ENCODE peak calls at places on chromosomes 3 and 15, in seven cellular contexts. One of them, this sample, is unnamed.

GRCh38 chr3:124639406-124640237 is 90.6 kb upstream of the UMPS start:
- DNase-seq in neural crest cell: no peak
- DNase-seq in iris pigment epithelial cell: no peak
- DNase-seq in nucleus accumbens: no peak
- DNase-seq in C1 segment of cervical spinal cord: no peak
- DNase-seq in fibroblast of pulmonary artery: no peak
- DNase-seq in BE2C: no peak
- DNase-seq in this sample: no peak

GRCh38 chr3:25557641-25558040 is 107.1 kb downstream of the TOP2B start:
- DNase-seq in neural crest cell: no peak
- DNase-seq in iris pigment epithelial cell: no peak
- DNase-seq in nucleus accumbens: no peak
- DNase-seq in C1 segment of cervical spinal cord: no peak
- DNase-seq in fibroblast of pulmonary artery: no peak
- DNase-seq in BE2C: no peak
- DNase-seq in this sample: no peak

GRCh38 chr3:159852821-159853505 is 135.7 kb upstream of the IL12A start:
- DNase-seq in neural crest cell: no peak
- DNase-seq in iris pigment epithelial cell: peak
- DNase-seq in nucleus accumbens: peak
- DNase-seq in C1 segment of cervical spinal cord: peak
- DNase-seq in fibroblast of pulmonary artery: peak
- DNase-seq in BE2C: peak
- DNase-seq in this sample: no peak

GRCh38 chr3:186640473-186640818 is 247 bp downstream of the FETUB start:
- DNase-seq in neural crest cell: peak
- DNase-seq in iris pigment epithelial cell: peak
- DNase-seq in nucleus accumbens: peak
- DNase-seq in C1 segment of cervical spinal cord: no peak
- DNase-seq in fibroblast of pulmonary artery: peak
- DNase-seq in BE2C: peak
- DNase-seq in this sample: no peak

GRCh38 chr3:130811552-130811951 is 64.9 kb upstream of the PIK3R4 start:
- DNase-seq in neural crest cell: no peak
- DNase-seq in iris pigment epithelial cell: no peak
- DNase-seq in nucleus accumbens: no peak
- DNase-seq in C1 segment of cervical spinal cord: no peak
- DNase-seq in fibroblast of pulmonary artery: no peak
- DNase-seq in BE2C: no peak
- DNase-seq in this sample: no peak

GRCh38 chr3:155303540-155303939 is 10.1 kb upstream of the STRIT1 start:
- DNase-seq in neural crest cell: no peak
- DNase-seq in iris pigment epithelial cell: no peak
- DNase-seq in nucleus accumbens: no peak
- DNase-seq in C1 segment of cervical spinal cord: no peak
- DNase-seq in fibroblast of pulmonary artery: no peak
- DNase-seq in BE2C: no peak
- DNase-seq in this sample: no peak

GRCh38 chr15:100129677-100130076 is 212.1 kb downstream of the ADAMTS17 start:
- DNase-seq in neural crest cell: no peak
- DNase-seq in iris pigment epithelial cell: no peak
- DNase-seq in nucleus accumbens: no peak
- DNase-seq in C1 segment of cervical spinal cord: no peak
- DNase-seq in fibroblast of pulmonary artery: no peak
- DNase-seq in BE2C: no peak
- DNase-seq in this sample: peak

GRCh38 chr3:12430086-12430485 is 54.2 kb upstream of the TSEN2 start:
- DNase-seq in neural crest cell: no peak
- DNase-seq in iris pigment epithelial cell: no peak
- DNase-seq in nucleus accumbens: no peak
- DNase-seq in C1 segment of cervical spinal cord: no peak
- DNase-seq in fibroblast of pulmonary artery: no peak
- DNase-seq in BE2C: no peak
- DNase-seq in this sample: no peak

GRCh38 chr3:56556908-56557814 is at the start of gene CCDC66:
- DNase-seq in neural crest cell: peak
- DNase-seq in iris pigment epithelial cell: peak
- DNase-seq in nucleus accumbens: peak
- DNase-seq in C1 segment of cervical spinal cord: peak
- DNase-seq in fibroblast of pulmonary artery: peak
- DNase-seq in BE2C: peak
- DNase-seq in this sample: peak

GRCh38 chr3:146640955-146641867 is 36.1 kb upstream of the PLSCR5 start:
- DNase-seq in neural crest cell: no peak
- DNase-seq in iris pigment epithelial cell: peak
- DNase-seq in nucleus accumbens: no peak
- DNase-seq in C1 segment of cervical spinal cord: peak
- DNase-seq in fibroblast of pulmonary artery: peak
- DNase-seq in BE2C: no peak
- DNase-seq in this sample: no peak

GRCh38 chr3:127729556-127730056 is 56.9 kb downstream of the ABTB1 start:
- DNase-seq in neural crest cell: no peak
- DNase-seq in iris pigment epithelial cell: no peak
- DNase-seq in nucleus accumbens: no peak
- DNase-seq in C1 segment of cervical spinal cord: peak
- DNase-seq in fibroblast of pulmonary artery: peak
- DNase-seq in BE2C: no peak
- DNase-seq in this sample: no peak

GRCh38 chr3:11445883-11446282 is 173.7 kb downstream of the ATG7 start:
- DNase-seq in neural crest cell: no peak
- DNase-seq in iris pigment epithelial cell: no peak
- DNase-seq in nucleus accumbens: no peak
- DNase-seq in C1 segment of cervical spinal cord: no peak
- DNase-seq in fibroblast of pulmonary artery: peak
- DNase-seq in BE2C: no peak
- DNase-seq in this sample: no peak

GRCh38 chr3:128922804-128923459 is 43.5 kb downstream of the ACAD9 start:
- DNase-seq in neural crest cell: no peak
- DNase-seq in iris pigment epithelial cell: no peak
- DNase-seq in nucleus accumbens: no peak
- DNase-seq in C1 segment of cervical spinal cord: no peak
- DNase-seq in fibroblast of pulmonary artery: no peak
- DNase-seq in BE2C: no peak
- DNase-seq in this sample: no peak

This sample was measured in iPS DF 6.9.